ENCODE peak calls at places on chromosomes 7 and 10, in five cellular contexts. J is T-helper 9 cell; G is breast epithelium; B is heart left ventricle; Q is stimulated activated naive B cell treated with anti-CD40 and anti-IgM and Interleukin-4, amounts not matched to agents 10 μg/mL and 1 μg/mL and 100 μg/mL, for 72 hours. M is an unnamed sample.

GRCh38 chr7:94445696-94446194 is 51.0 kb downstream of the COL1A2 start:
- DNase-seq in J (no peak), G (no peak), B (no peak), Q (no peak), M (no peak)

GRCh38 chr7:27046854-27047549 is 48.8 kb downstream of the HOXA1 start:
- DNase-seq in J (no peak), G (no peak), B (no peak), Q (no peak), M (peak)

GRCh38 chr10:96719205-96719604 is 1.1 kb downstream of the PIK3AP1 start:
- DNase-seq in J (no peak), G (no peak), B (no peak), Q (no peak), M (no peak)

GRCh38 chr7:158695726-158696452 is 8.7 kb downstream of the NCAPG2 start:
- DNase-seq in J (no peak), G (peak), B (peak), Q (no peak), M (no peak)

GRCh38 chr10:60456053-60456452 is 66.4 kb upstream of the ANK3 start:
- DNase-seq in J (no peak), G (no peak), B (no peak), Q (no peak), M (no peak)

GRCh38 chr10:103967433-103968142 is 648 bp downstream of the SLK start:
- DNase-seq in J (no peak), G (no peak), B (no peak), Q (no peak), M (no peak)

GRCh38 chr7:45239486-45239885 is 81.9 kb downstream of the RAMP3 start:
- DNase-seq in J (no peak), G (no peak), B (no peak), Q (no peak), M (peak)

GRCh38 chr7:88224596-88225275 is 4.9 kb upstream of the SRI start:
- DNase-seq in J (no peak), G (no peak), B (no peak), Q (no peak), M (no peak)

GRCh38 chr10:97016728-97017473 is 168.9 kb downstream of the SLIT1 start:
- DNase-seq in J (no peak), G (no peak), B (no peak), Q (peak), M (no peak)

GRCh38 chr7:107147464-107148214 is 21.2 kb upstream of the HBP1 start:
- DNase-seq in J (no peak), G (no peak), B (no peak), Q (no peak), M (no peak)